ENCODE peak calls at places on chromosome 17, in ten cellular contexts. P is right lobe of liver; M is neural progenitor cell; B is body of pancreas; I is heart right ventricle; Y is Peyer's patch; N is heart left ventricle; K is CD8-positive, alpha-beta memory T cell; G is PC-3; C is A549. R is an unnamed sample.

GRCh38 chr17:29595107-29595942 is 2.4 kb downstream of the ANKRD13B start:
- DNase-seq in M (peak), C (no peak), K (no peak), N (no peak), Y (no peak), B (peak), P (no peak), G (peak), I (no peak), R (no peak)

GRCh38 chr17:80600586-80600985 is 55.9 kb downstream of the RPTOR start:
- DNase-seq in C (no peak), G (no peak), Y (no peak), B (no peak), P (no peak), I (no peak), N (no peak), K (no peak), M (no peak), R (no peak)

GRCh38 chr17:77471984-77472836 is 331.4 kb downstream of the SEC14L1 start:
- DNase-seq in N (no peak), C (no peak), K (no peak), P (no peak), M (peak), Y (no peak), I (peak), B (no peak), G (no peak), R (peak)

GRCh38 chr17:29760279-29760721 is 137.6 kb upstream of the CORO6 start:
- DNase-seq in B (no peak), K (peak), C (peak), P (no peak), Y (peak), N (no peak), I (no peak), G (peak), M (peak), R (peak)

GRCh38 chr17:79883202-79883601 is 44.0 kb upstream of the CBX4 start:
- DNase-seq in K (no peak), C (no peak), M (no peak), P (no peak), N (no peak), G (no peak), Y (no peak), I (no peak), B (no peak), R (no peak)

GRCh38 chr17:27265333-27265732 is 28.6 kb upstream of the WSB1 start:
- DNase-seq in I (no peak), P (no peak), N (no peak), B (no peak), C (peak), K (no peak), G (peak), M (no peak), Y (no peak), R (no peak)

GRCh38 chr17:37107406-37108083 is 158.8 kb downstream of the AATF start:
- DNase-seq in K (no peak), I (peak), N (peak), C (no peak), Y (no peak), M (no peak), P (peak), G (no peak), B (peak), R (no peak)

GRCh38 chr17:78735832-78736525 is 46.1 kb downstream of the CYTH1 start:
- DNase-seq in P (no peak), C (no peak), Y (peak), N (no peak), M (no peak), G (peak), B (peak), I (no peak), K (peak), R (no peak)

GRCh38 chr17:65243838-65244237 is 106.7 kb downstream of the RGS9 start:
- DNase-seq in N (no peak), G (peak), B (no peak), C (no peak), M (peak), Y (no peak), P (no peak), I (no peak), K (no peak), R (no peak)

GRCh38 chr17:65043802-65044201 is 12.7 kb downstream of the GNA13 start:
- DNase-seq in B (no peak), M (no peak), N (no peak), I (no peak), G (no peak), C (no peak), P (no peak), K (no peak), Y (no peak), R (no peak)

GRCh38 chr17:38428643-38429371 is 543 bp downstream of the ARHGAP23 start:
- DNase-seq in N (peak), M (peak), G (peak), C (peak), K (no peak), Y (no peak), I (peak), B (peak), P (peak), R (peak)

GRCh38 chr17:81002409-81003361 is 11.0 kb downstream of the CHMP6 start:
- DNase-seq in I (peak), K (no peak), N (peak), Y (peak), B (peak), P (no peak), C (no peak), G (peak), M (no peak), R (peak)

GRCh38 chr17:39563476-39563875 is 44.2 kb downstream of the NEUROD2 start:
- DNase-seq in N (no peak), B (no peak), G (no peak), M (peak), I (no peak), K (no peak), Y (no peak), P (no peak), C (no peak), R (no peak)
- H3K27ac ChIP-seq in N (no peak), B (no peak), G (no peak), M (no peak), I (no peak), K (no peak), Y (no peak), P (no peak), C (no peak), R (no peak)

GRCh38 chr17:19460695-19461094 is 49.7 kb downstream of the RNF112 start:
- DNase-seq in P (no peak), Y (no peak), G (no peak), B (no peak), M (no peak), K (no peak), I (no peak), C (no peak), N (no peak), R (no peak)
- H3K27ac ChIP-seq in P (no peak), Y (no peak), G (no peak), B (no peak), M (no peak), K (no peak), I (no peak), C (no peak), N (no peak), R (no peak)

DNA sequence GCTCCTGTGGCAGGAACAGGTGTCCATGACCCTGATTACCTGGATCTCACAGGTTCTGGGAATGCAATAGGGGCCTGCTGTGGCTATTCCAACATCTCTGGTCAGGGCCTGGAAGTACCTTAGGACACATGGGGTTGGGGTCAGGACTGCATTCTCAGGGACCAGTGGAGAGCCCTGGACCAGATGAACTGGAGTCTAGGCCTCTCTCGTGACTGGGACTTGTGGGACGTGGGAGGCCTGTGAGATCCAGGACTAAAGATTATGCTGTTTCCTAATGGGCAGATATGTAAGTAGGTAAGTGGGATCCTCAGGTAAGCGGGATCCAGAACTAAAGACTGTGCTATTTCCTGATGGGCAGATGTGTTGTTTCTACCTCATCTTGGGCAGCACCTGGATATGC is 16.2 kb upstream of the CD300A start:
- DNase-seq in B (no peak), M (no peak), G (no peak), C (no peak), Y (no peak), N (no peak), P (no peak), K (no peak), I (no peak), R (no peak)
- H3K27ac ChIP-seq in B (no peak), M (no peak), G (no peak), C (no peak), Y (no peak), N (peak), P (no peak), K (no peak), I (peak), R (no peak)

DNA sequence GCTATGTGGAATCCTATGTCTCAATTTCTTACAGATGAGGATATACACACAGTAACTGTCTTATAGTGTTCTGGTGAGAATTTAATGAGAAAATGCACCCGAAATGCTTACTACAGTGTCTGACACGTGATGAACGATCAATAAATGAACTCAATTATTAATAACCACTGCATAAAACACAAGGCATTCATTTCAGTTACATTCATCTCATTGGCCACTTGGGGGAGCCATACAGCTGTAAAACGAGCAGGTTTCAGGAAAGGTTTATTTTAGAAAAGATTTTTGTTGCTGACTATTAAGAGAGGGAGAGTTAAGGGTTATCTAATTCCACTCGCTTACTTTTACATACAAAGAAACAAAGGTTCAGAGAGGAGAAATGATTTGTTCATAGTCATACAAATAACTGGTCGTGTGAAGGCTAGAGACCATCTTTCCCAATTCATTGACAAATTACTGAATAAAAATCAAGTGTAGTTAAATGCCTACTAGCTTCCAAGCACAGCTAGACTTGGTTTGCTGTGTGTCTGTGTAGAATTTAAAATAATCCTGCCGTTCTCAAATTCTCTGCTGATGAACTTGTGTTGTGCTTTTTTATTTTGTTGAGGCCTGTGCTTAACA is 160.1 kb downstream of the MAP2K4 start:
- DNase-seq in I (no peak), N (no peak), G (peak), P (no peak), C (peak), Y (peak), M (peak), B (peak), K (no peak), R (peak)
- H3K27ac ChIP-seq in I (no peak), N (no peak), G (no peak), P (no peak), C (peak), Y (no peak), M (no peak), B (no peak), K (no peak), R (no peak)

DNA sequence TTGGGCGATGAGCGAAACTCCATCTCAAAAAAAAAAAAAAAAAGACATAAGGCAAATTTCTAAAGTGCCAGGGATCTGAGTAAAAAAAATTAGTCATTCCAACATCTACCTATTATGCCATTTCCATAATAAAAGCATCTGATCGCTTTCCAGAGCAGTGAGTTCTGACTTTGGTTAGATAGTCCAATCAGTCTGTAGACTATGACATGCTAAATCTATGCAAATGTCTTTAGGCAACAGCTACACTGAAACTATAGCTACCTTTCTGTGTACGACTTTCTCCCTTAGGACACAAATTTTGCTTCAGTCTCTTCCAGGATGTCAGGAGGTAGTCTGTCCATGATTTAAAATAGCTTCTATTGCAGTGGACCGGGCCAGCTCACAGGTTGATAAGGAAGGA is 58.9 kb upstream of the ARHGAP44 start:
- DNase-seq in G (no peak), B (no peak), N (no peak), M (no peak), Y (no peak), C (no peak), P (no peak), K (no peak), I (no peak), R (no peak)
- H3K27ac ChIP-seq in G (no peak), B (peak), N (peak), M (no peak), Y (peak), C (peak), P (no peak), K (no peak), I (peak), R (peak)

DNA sequence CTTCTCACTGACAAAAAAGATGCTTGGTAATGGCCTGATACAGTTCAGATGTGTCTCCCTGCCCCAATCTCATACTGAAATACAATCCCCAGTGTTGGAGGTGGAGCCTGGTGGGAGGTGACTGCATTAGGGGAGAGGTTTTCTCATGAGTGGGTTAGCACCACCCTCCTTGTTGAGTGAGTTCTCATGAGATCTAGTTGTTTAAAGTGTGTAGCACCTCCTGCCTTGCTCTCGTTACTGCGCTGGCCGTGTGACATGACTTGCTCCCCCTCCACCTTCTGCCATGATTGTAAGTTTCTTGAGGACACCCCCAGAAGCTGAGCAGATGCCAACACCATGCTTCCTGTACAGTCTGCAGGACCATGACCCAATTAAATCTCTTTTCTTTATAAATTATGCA is 5.0 kb downstream of the TSR1 start:
- DNase-seq in M (no peak), I (no peak), P (no peak), B (no peak), Y (no peak), K (no peak), C (no peak), G (no peak), N (no peak), R (no peak)
- H3K27ac ChIP-seq in M (no peak), I (no peak), P (no peak), B (no peak), Y (no peak), K (no peak), C (no peak), G (no peak), N (no peak), R (no peak)

GRCh38 chr17:2263183-2263954 is 40.2 kb downstream of the SMG6 start:
- DNase-seq in C (no peak), P (no peak), K (no peak), I (no peak), N (no peak), G (no peak), B (no peak), M (no peak), Y (no peak), R (no peak)
- H3K27ac ChIP-seq in C (no peak), P (no peak), K (peak), I (no peak), N (peak), G (no peak), B (no peak), M (no peak), Y (peak), R (no peak)

DNA sequence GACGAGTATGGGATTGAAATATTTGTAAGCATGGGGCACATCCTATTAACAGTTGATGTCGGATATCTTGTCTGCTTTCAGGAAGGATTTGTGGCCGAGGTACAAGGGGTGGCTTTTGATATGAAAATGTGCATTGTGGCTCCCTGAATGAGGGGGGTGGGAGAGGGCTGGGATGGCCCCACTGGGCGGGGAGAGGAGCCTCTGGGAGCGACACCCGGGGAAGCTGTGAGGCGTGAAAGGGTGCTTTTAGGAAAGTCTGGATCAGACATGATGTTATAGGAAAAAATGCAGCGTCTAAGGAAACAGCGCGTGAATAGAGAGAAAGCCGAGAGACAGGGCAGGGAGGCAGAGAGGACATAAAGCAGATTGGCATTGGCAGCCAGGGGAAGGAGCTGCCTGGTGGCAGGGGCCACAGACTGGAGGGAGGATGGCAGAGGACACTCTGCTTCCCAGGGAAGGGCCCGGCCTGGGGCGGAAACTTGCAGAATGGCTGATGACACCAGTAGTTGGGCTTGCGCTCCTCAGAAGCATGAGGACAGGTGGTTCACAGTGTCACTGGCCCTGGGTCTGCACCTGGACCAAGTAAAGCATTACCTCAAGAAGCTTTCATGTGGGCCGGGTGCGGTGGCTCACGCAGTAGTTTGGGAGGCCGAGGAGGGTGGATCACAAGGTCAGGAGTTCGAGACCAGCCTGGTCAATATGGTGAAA is 95.7 kb downstream of the NTN1 start:
- DNase-seq in P (no peak), N (no peak), M (no peak), Y (no peak), C (no peak), G (no peak), B (no peak), K (no peak), I (no peak), R (no peak)
- H3K27ac ChIP-seq in P (no peak), N (no peak), M (no peak), Y (peak), C (no peak), G (no peak), B (no peak), K (no peak), I (no peak), R (peak)

GRCh38 chr17:82216301-82217119 is 3.9 kb upstream of the CCDC57 start:
- DNase-seq in Y (peak), B (peak), I (peak), N (peak), K (peak), C (no peak), M (no peak), G (peak), P (peak), R (peak)
- H3K27ac ChIP-seq in Y (peak), B (peak), I (peak), N (peak), K (peak), C (peak), M (no peak), G (peak), P (peak), R (peak)